ENCODE peak calls at places on chromosomes 2 and 18, in eight cellular contexts. A, D, U, Y, K, T, V and S are unnamed samples.

GRCh38 chr18:73235921-73236320 is 368.1 kb upstream of the NETO1 start:
- DNase-seq in T (no peak), A (no peak), D (no peak), Y (no peak), U (no peak), V (no peak), K (no peak), S (no peak)

GRCh38 chr2:150136901-150137300 is 350.6 kb downstream of the RND3 start:
- DNase-seq in V (no peak), D (no peak), Y (no peak), T (no peak), U (no peak), K (no peak), A (no peak), S (no peak)

GRCh38 chr2:10028988-10029874 is 14.1 kb upstream of the KLF11 start:
- DNase-seq in A (no peak), T (no peak), V (no peak), D (no peak), Y (no peak), K (no peak), U (peak; percentile 84), S (no peak)

GRCh38 chr2:32464441-32464840 is 107.6 kb downstream of the BIRC6 start:
- DNase-seq in K (no peak), A (peak; percentile 32), Y (no peak), U (no peak), D (no peak), V (no peak), T (no peak), S (no peak)

GRCh38 chr2:10079192-10079930 is 850 bp downstream of the CYS1 start:
- DNase-seq in D (peak; percentile 29), T (peak; percentile 77), A (peak; percentile 65), U (no peak), Y (peak; percentile 58), K (peak; percentile 58), V (peak; percentile 61), S (no peak)

GRCh38 chr2:231613655-231614558 is 21.2 kb downstream of the TEX44 start:
- DNase-seq in K (peak; percentile 72), V (peak; percentile 91), D (peak; percentile 70), U (peak; percentile 93), T (peak; percentile 87), A (peak; percentile 71), Y (peak; percentile 93), S (peak; percentile 91)

GRCh38 chr2:165953306-165953654 is 296 bp downstream of the TTC21B start:
- DNase-seq in Y (no peak), U (no peak), D (no peak), K (no peak), V (no peak), A (no peak), T (no peak), S (no peak)

GRCh38 chr2:171404258-171404657 is 29.5 kb downstream of the METTL8 start:
- DNase-seq in T (no peak), A (no peak), U (no peak), Y (no peak), V (no peak), K (peak; percentile 9), D (no peak), S (no peak)

GRCh38 chr2:8605350-8606065 is 76.3 kb upstream of the ID2 start:
- DNase-seq in K (peak; percentile 63), D (no peak), U (no peak), T (no peak), A (peak; percentile 31), Y (no peak), V (no peak), S (peak; percentile 49)

GRCh38 chr18:11607897-11608296 is 1.5 kb upstream of the SLC35G4 start:
- DNase-seq in T (no peak), V (no peak), Y (no peak), D (no peak), U (no peak), A (no peak), K (no peak), S (no peak)

GRCh38 chr2:45256867-45257641 is 247.8 kb upstream of the SIX2 start:
- DNase-seq in U (no peak), D (no peak), Y (no peak), T (no peak), A (peak; percentile 54), K (no peak), V (no peak), S (no peak)

GRCh38 chr18:21000667-21001066 is 110.9 kb downstream of the ROCK1 start:
- DNase-seq in U (no peak), A (peak; percentile 11), D (no peak), V (no peak), T (no peak), K (no peak), Y (no peak), S (no peak)

GRCh38 chr18:36152781-36153180 is 23.1 kb downstream of the ELP2 start:
- DNase-seq in D (no peak), A (no peak), V (no peak), K (no peak), Y (no peak), T (no peak), U (no peak), S (no peak)

GRCh38 chr2:27375513-27376099 is 4.9 kb downstream of the ZNF513 start:
- DNase-seq in A (no peak), D (no peak), U (no peak), T (no peak), Y (no peak), V (no peak), K (no peak), S (no peak)

GRCh38 chr2:19774788-19775156 is 127.0 kb downstream of the TTC32 start:
- DNase-seq in T (no peak), D (no peak), Y (no peak), A (peak; percentile 26), U (no peak), V (no peak), K (no peak), S (no peak)

GRCh38 chr2:68870215-68870614 is 982 bp downstream of the BMP10 start:
- DNase-seq in A (no peak), T (no peak), V (no peak), Y (no peak), K (no peak), U (no peak), D (no peak), S (no peak)

GRCh38 chr2:72153026-72153791 is 5.5 kb upstream of the CYP26B1 start:
- DNase-seq in V (no peak), K (no peak), T (peak; percentile 35), D (peak; percentile 3), Y (peak; percentile 8), A (no peak), U (peak; percentile 2), S (peak; percentile 56)

GRCh38 chr2:230356084-230356483 is 29.1 kb downstream of the SP140L start:
- DNase-seq in A (peak; percentile 32), D (no peak), T (no peak), U (no peak), Y (no peak), K (no peak), V (no peak), S (no peak)

GRCh38 chr2:85601771-85602475 is 575 bp downstream of the TMEM150A start:
- DNase-seq in A (peak; percentile 56), D (peak; percentile 77), K (no peak), V (peak; percentile 68), T (peak; percentile 84), U (peak; percentile 72), Y (peak; percentile 72), S (peak; percentile 86)

DNA sequence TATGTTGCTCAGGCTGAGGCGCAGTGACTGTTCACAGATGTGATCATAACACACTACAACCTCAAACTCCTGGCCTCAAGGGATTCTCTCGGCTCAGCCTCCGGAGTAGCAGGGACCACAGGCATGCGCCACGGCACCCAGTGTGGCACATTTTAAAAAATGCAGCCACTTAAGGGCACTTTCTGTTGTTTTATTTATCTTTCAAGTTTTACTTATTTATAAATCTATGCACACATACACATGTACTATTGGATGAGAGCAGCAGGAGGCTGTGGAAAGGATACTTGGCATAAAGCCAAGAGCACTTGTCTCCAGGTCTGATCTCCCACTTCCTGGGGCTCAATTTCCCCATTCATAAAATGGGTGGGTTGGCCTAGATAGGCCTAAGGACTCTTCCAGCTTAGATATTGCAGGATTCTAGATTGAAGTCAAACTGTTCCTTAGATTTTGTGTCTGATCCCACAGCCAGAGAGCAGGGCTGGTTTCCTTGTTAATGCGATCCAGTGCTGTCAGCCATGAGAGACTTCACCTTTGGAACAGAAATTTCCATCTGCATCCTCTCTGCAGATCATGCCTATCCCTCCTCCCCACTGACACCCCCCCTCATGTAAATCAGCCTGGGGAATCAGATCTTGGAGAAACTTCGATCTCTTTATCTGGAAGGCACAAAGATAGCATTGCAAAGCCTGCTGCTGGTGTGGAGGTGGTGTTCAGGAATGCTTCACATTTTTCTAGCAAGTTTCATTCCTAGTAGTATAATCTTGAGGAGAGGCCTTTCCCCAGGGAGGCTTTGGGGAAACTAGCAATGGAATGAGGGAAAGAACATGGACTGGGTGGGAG is 24.7 kb downstream of the PCBP1 start:
- DNase-seq in V (no peak), D (no peak), Y (no peak), U (no peak), A (no peak), K (no peak), T (peak; percentile 26), S (no peak)
- TF ChIP-seq CTCF in V (no peak), D (no peak), Y (no peak), U (no peak), A (no peak), K (no peak), T (no peak), S (no peak)

GRCh38 chr2:74385396-74385795 is 5.3 kb upstream of the DCTN1 start:
- DNase-seq in U (no peak), A (no peak), V (no peak), K (no peak), T (no peak), Y (no peak), D (no peak), S (no peak)

GRCh38 chr2:74384051-74384450 is 3.9 kb upstream of the DCTN1 start:
- DNase-seq in D (no peak), V (no peak), K (no peak), T (no peak), U (no peak), A (no peak), Y (no peak), S (no peak)

GRCh38 chr2:74379851-74380789 is at the start of gene DCTN1:
- DNase-seq in K (peak; percentile 35), D (peak; percentile 25), T (no peak), A (peak; percentile 70), U (peak; percentile 55), V (peak; percentile 58), Y (peak; percentile 48), S (no peak)

GRCh38 chr2:74381751-74382150 is 1.6 kb upstream of the DCTN1 start:
- DNase-seq in Y (no peak), T (no peak), U (no peak), V (no peak), K (no peak), A (no peak), D (no peak), S (no peak)

GRCh38 chr2:74383254-74383653 is 3.1 kb upstream of the DCTN1 start:
- DNase-seq in U (no peak), A (peak; percentile 74), Y (no peak), T (no peak), D (no peak), V (no peak), K (no peak), S (no peak)
- H3K4me1 ChIP-seq in U (peaks cover 49% of the 10 kb centered on the region), A (peaks cover 14% of the 10 kb centered on the region), Y (peaks cover 17% of the 10 kb centered on the region), T (peaks cover 23% of the 10 kb centered on the region), D (peaks cover 43% of the 10 kb centered on the region), V (peaks cover 16% of the 10 kb centered on the region), K (peaks cover 21% of the 10 kb centered on the region), S (peaks cover 48% of the 10 kb centered on the region)

GRCh38 chr2:214587442-214587841 is 176.6 kb downstream of the VWC2L start:
- DNase-seq in T (no peak), U (no peak), A (no peak), D (no peak), V (no peak), Y (no peak), K (no peak), S (no peak)
- TF ChIP-seq CTCF in T (no peak), U (no peak), A (peak; percentile 15), D (no peak), V (no peak), Y (no peak), K (peak; percentile 14), S (no peak)

GRCh38 chr2:110099471-110100225 is 16.0 kb downstream of the MALL start:
- DNase-seq in V (no peak), A (no peak), D (no peak), T (no peak), K (no peak), Y (no peak), U (peak; percentile 2), S (no peak)
- H3K4me1 ChIP-seq in V (no peaks in the 10 kb centered on the region), A (peaks cover 20% of the 10 kb centered on the region), D (peaks cover 44% of the 10 kb centered on the region), T (peaks cover 9% of the 10 kb centered on the region), K (peaks cover 84% of the 10 kb centered on the region), Y (no peaks in the 10 kb centered on the region), U (peaks cover 25% of the 10 kb centered on the region), S (peaks cover 43% of the 10 kb centered on the region)